ENCODE peak calls at places on chromosomes 7 and 10, in six cellular contexts. S is A549, Z is upper lobe of right lung, F is PC-3, K is BJ, T is HCT116. I is an unnamed sample.

GRCh38 chr10:72275351-72276012 is 1.8 kb downstream of the DDIT4 start:
- DNase-seq in S (no peak), Z (no peak), F (no peak), K (no peak), T (no peak), I (no peak)

GRCh38 chr10:93146336-93146735 is 72.6 kb downstream of the CYP26A1 start:
- DNase-seq in S (no peak), Z (no peak), F (no peak), K (no peak), T (no peak), I (no peak)

GRCh38 chr10:55163388-55163972 is 362.4 kb upstream of the PCDH15 start:
- DNase-seq in S (no peak), Z (no peak), F (no peak), K (no peak), T (no peak), I (no peak)

GRCh38 chr7:17307033-17307432 is 8.6 kb downstream of the AHR start:
- DNase-seq in S (no peak), Z (no peak), F (no peak), K (no peak), T (no peak), I (no peak)

GRCh38 chr7:604884-605531 is 85.4 kb upstream of the PDGFA start:
- DNase-seq in S (no peak), Z (peak), F (no peak), K (no peak), T (no peak), I (peak)

GRCh38 chr7:1695800-1696454 is 25.9 kb downstream of the ELFN1 start:
- DNase-seq in S (no peak), Z (peak), F (no peak), K (no peak), T (no peak), I (peak)

GRCh38 chr7:2255145-2256139 is 13.4 kb downstream of the NUDT1 start:
- DNase-seq in S (no peak), Z (no peak), F (peak), K (no peak), T (no peak), I (no peak)

GRCh38 chr10:43250925-43251663 is 15.8 kb downstream of the RASGEF1A start:
- DNase-seq in S (no peak), Z (peak), F (no peak), K (no peak), T (no peak), I (no peak)

GRCh38 chr10:124248056-124248455 is 154.7 kb upstream of the CHST15 start:
- DNase-seq in S (no peak), Z (no peak), F (no peak), K (no peak), T (no peak), I (no peak)

GRCh38 chr7:12729112-12729511 is 41.7 kb downstream of the ARL4A start:
- DNase-seq in S (no peak), Z (peak), F (peak), K (no peak), T (no peak), I (no peak)

GRCh38 chr10:99172130-99172738 is 63.4 kb downstream of the HPSE2 start:
- DNase-seq in S (peak), Z (no peak), F (peak), K (peak), T (peak), I (no peak)

GRCh38 chr7:70406419-70407189 is 725.3 kb upstream of the GALNT17 start:
- DNase-seq in S (no peak), Z (no peak), F (no peak), K (no peak), T (no peak), I (no peak)

GRCh38 chr10:52744057-52744819 is 28.3 kb downstream of the MBL2 start:
- DNase-seq in S (no peak), Z (no peak), F (peak), K (no peak), T (no peak), I (no peak)

GRCh38 chr10:73950569-73950968 is 39.6 kb downstream of the PLAU start:
- DNase-seq in S (no peak), Z (no peak), F (no peak), K (no peak), T (no peak), I (no peak)

GRCh38 chr7:93890464-93891068 is at the start of gene TFPI2:
- DNase-seq in S (peak), Z (peak), F (peak), K (no peak), T (no peak), I (no peak)

GRCh38 chr10:7635431-7636125 is 31.2 kb downstream of the ITIH5 start:
- DNase-seq in S (no peak), Z (no peak), F (no peak), K (no peak), T (no peak), I (no peak)

GRCh38 chr10:73899401-73899780 is 11.5 kb upstream of the PLAU start:
- DNase-seq in S (no peak), Z (no peak), F (peak), K (peak), T (peak), I (no peak)

GRCh38 chr10:24519950-24520349 is 203.7 kb downstream of the ARHGAP21 start:
- DNase-seq in S (no peak), Z (no peak), F (no peak), K (no peak), T (no peak), I (no peak)

GRCh38 chr7:40586197-40586596 is 451.4 kb downstream of the SUGCT start:
- DNase-seq in S (no peak), Z (no peak), F (peak), K (no peak), T (no peak), I (no peak)

GRCh38 chr7:33968591-33968990 is 63.3 kb downstream of the BMPER start:
- DNase-seq in S (no peak), Z (no peak), F (no peak), K (no peak), T (no peak), I (no peak)

GRCh38 chr7:33970566-33970965 is 65.2 kb downstream of the BMPER start:
- DNase-seq in S (no peak), Z (no peak), F (no peak), K (no peak), T (no peak), I (no peak)

GRCh38 chr7:33979300-33979806 is 74.0 kb downstream of the BMPER start:
- DNase-seq in S (no peak), Z (no peak), F (no peak), K (no peak), T (no peak), I (no peak)

DNA sequence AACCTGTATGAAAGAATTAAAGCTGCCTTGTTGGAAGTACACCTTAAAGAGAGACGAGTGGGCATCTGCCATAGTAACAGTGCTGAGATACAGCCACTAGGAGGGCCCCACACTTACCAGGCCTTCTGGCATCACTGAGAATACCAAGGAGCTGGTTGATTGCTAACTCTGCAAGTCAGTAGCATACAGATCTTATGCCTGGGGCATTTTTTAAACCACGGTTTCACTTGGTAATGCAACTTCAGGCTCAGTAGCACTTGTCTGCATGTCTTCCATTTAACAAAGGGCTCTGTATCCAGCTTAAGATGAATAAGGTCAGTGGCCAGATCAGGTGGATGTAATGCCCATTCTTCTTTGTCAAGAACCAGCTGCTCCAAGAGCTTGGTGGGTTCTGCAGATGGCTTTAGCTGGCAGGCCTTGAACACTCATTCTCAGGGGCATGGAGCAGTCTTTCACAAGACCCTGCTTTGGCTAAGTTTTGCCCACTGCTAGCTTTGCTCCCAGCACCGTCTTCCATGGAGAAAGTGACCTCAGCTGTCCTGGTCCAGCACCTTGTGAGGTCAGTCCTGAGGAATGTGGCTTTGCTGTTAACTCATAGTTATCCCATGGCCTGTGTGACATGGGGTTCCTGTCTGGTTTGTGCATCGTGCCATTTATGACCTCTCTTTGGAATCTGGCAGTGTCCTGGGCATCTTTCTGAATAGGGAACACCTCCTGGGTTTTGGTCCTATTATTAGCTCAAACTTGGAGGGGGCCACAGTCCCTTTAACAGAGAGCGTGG is 68.1 kb downstream of the BMPER start:
- DNase-seq in S (no peak), Z (no peak), F (no peak), K (no peak), T (no peak), I (no peak)
- TF ChIP-seq CTCF in S (no peak), Z (no peak), F (no peak), K (no peak), T (no peak), I (no peak)

GRCh38 chr10:79434816-79435215 is 10.6 kb downstream of the ZCCHC24 start:
- DNase-seq in S (no peak), Z (peak), F (peak), K (no peak), T (no peak), I (peak)
- TF ChIP-seq CTCF in S (no peak), Z (no peak), F (no peak), K (no peak), T (no peak), I (no peak)

GRCh38 chr10:129873351-129873750 is 90.7 kb downstream of the EBF3 start:
- DNase-seq in S (no peak), Z (no peak), F (no peak), K (no peak), T (no peak), I (no peak)

GRCh38 chr10:129881641-129882040 is 82.4 kb downstream of the EBF3 start:
- DNase-seq in S (no peak), Z (no peak), F (no peak), K (no peak), T (no peak), I (no peak)

GRCh38 chr10:129875993-129876727 is 87.9 kb downstream of the EBF3 start:
- DNase-seq in S (no peak), Z (no peak), F (no peak), K (no peak), T (no peak), I (no peak)

GRCh38 chr10:129880191-129880590 is 83.9 kb downstream of the EBF3 start:
- DNase-seq in S (no peak), Z (no peak), F (no peak), K (no peak), T (no peak), I (no peak)

DNA sequence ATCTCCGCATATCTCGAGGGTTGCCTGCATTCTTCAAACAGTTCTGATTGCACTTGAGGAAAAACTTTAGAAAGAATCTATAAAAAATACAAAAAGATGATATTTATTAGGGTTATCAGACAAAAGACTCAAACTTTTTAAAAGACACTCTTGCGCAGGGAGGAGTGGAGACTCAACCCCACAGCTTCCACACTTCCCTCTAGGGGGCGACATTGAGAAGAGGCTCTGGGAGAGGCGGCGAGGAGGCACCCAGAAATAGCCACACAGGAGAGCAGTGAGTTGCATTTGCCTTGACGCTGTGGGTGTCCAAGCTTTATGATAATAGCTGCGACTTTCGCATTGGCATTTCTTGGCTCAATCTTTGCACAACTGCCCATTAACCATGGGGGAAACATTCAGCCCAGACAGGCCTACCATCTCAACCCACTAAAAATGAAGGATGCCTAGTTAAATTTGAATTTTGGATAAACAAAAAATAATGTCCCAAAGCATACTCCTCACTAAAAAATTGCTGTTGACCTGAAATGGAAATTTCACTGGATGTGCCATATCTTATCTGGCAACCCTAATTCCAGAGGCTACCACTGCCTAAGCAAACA is 86.2 kb downstream of the EBF3 start:
- DNase-seq in S (no peak), Z (no peak), F (peak), K (no peak), T (no peak), I (no peak)
- TF ChIP-seq CTCF in S (peak), Z (peak), F (peak), K (peak), T (peak), I (peak)

GRCh38 chr10:121975295-121976086 is 474 bp upstream of the NSMCE4A start:
- DNase-seq in S (no peak), Z (no peak), F (no peak), K (no peak), T (no peak), I (no peak)
- TF ChIP-seq CTCF in S (no peak), Z (peak), F (no peak), K (peak), T (peak), I (peak)

GRCh38 chr7:141231018-141231792 is 157.3 kb downstream of the TMEM178B start:
- DNase-seq in S (peak), Z (no peak), F (peak), K (no peak), T (peak), I (no peak)
- TF ChIP-seq CTCF in S (peak), Z (peak), F (peak), K (peak), T (peak), I (peak)

DNA sequence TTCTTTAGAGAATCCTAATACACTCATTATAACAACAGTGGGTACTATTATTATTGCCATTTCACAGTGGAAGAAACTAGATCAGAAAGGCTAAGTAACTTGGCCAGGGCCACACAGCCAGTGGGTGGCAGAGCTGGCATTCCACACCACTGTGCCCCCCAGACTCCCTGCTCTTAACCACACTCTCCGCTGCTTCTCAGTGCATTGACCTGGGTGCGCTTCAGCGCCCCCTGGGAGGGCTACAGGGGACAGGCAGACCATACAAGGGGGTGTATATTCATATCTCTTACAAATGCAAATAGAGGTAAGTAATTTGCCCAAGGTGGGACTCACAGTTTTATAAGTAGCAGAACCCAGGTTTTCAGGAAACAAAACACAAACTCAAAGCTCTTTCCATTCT is 77.0 kb upstream of the NMT2 start:
- DNase-seq in S (no peak), Z (no peak), F (no peak), K (no peak), T (peak), I (no peak)
- TF ChIP-seq CTCF in S (peak), Z (peak), F (no peak), K (peak), T (peak), I (peak)

GRCh38 chr10:129332476-129332875 is 134.6 kb upstream of the MGMT start:
- DNase-seq in S (no peak), Z (no peak), F (peak), K (no peak), T (peak), I (no peak)
- TF ChIP-seq CTCF in S (no peak), Z (peak), F (peak), K (no peak), T (peak), I (peak)